ENCODE peak calls at places on chromosomes 16 and 17, in four cellular contexts. One of them, this sample, is unnamed. For H3K36me3, the result is how much of the 10 kb centered on the place peaks cover.

GRCh38 chr17:51907041-51907440 is 251.5 kb downstream of the CA10 start:
- DNase-seq in prostate gland: no peak
- DNase-seq in tibial artery: no peak
- DNase-seq in HAP-1: no peak
- DNase-seq in this sample: no peak

GRCh38 chr17:28279411-28279810 is 39.6 kb upstream of the TMEM97 start:
- DNase-seq in prostate gland: no peak
- DNase-seq in tibial artery: no peak
- DNase-seq in HAP-1: no peak
- DNase-seq in this sample: no peak

GRCh38 chr17:46085522-46085921 is 86.5 kb downstream of the STH start:
- DNase-seq in prostate gland: no peak
- DNase-seq in tibial artery: no peak
- DNase-seq in HAP-1: no peak
- DNase-seq in this sample: no peak

GRCh38 chr17:64081802-64082799 is 47.8 kb downstream of the ERN1 start:
- DNase-seq in prostate gland: peak
- DNase-seq in tibial artery: no peak
- DNase-seq in HAP-1: peak
- DNase-seq in this sample: no peak

GRCh38 chr17:76696763-76697701 is 13.7 kb downstream of the MXRA7 start:
- DNase-seq in prostate gland: no peak
- DNase-seq in tibial artery: no peak
- DNase-seq in HAP-1: no peak
- DNase-seq in this sample: peak

GRCh38 chr16:77376358-77376757 is 58.5 kb downstream of the ADAMTS18 start:
- DNase-seq in prostate gland: no peak
- DNase-seq in tibial artery: no peak
- DNase-seq in HAP-1: no peak
- DNase-seq in this sample: no peak

GRCh38 chr17:68601565-68602266 is 549 bp upstream of the FAM20A start:
- DNase-seq in prostate gland: no peak
- DNase-seq in tibial artery: no peak
- DNase-seq in HAP-1: peak
- DNase-seq in this sample: no peak

GRCh38 chr17:49210158-49211029 is at the start of the genes ABI3 and GNGT2:
- DNase-seq in prostate gland: no peak
- DNase-seq in tibial artery: no peak
- DNase-seq in HAP-1: no peak
- DNase-seq in this sample: peak

GRCh38 chr17:69762766-69763165 is 312.3 kb upstream of the KCNJ16 start:
- DNase-seq in prostate gland: no peak
- DNase-seq in tibial artery: no peak
- DNase-seq in HAP-1: no peak
- DNase-seq in this sample: no peak

GRCh38 chr16:1173778-1174451 is 21.0 kb downstream of the CACNA1H start:
- DNase-seq in prostate gland: no peak
- DNase-seq in tibial artery: no peak
- DNase-seq in HAP-1: no peak
- DNase-seq in this sample: no peak

GRCh38 chr16:9846362-9847099 is 335.7 kb downstream of the GRIN2A start:
- DNase-seq in prostate gland: no peak
- DNase-seq in tibial artery: no peak
- DNase-seq in HAP-1: no peak
- DNase-seq in this sample: no peak

GRCh38 chr17:30238003-30238344 is 2.5 kb upstream of the SLC6A4 start:
- DNase-seq in prostate gland: no peak
- DNase-seq in tibial artery: no peak
- DNase-seq in HAP-1: no peak
- DNase-seq in this sample: no peak

GRCh38 chr16:13906426-13907089 is 13.4 kb upstream of the ERCC4 start:
- DNase-seq in prostate gland: no peak
- DNase-seq in tibial artery: no peak
- DNase-seq in HAP-1: no peak
- DNase-seq in this sample: no peak

GRCh38 chr16:20910781-20911321 is 10.3 kb downstream of the LYRM1 start:
- DNase-seq in prostate gland: no peak
- DNase-seq in tibial artery: no peak
- DNase-seq in HAP-1: no peak
- DNase-seq in this sample: no peak

GRCh38 chr17:17812211-17813054 is 24.4 kb downstream of the SREBF1 start:
- DNase-seq in prostate gland: peak
- DNase-seq in tibial artery: peak
- DNase-seq in HAP-1: peak
- DNase-seq in this sample: peak

GRCh38 chr16:63789603-63790002 is 1332.3 kb downstream of the CDH11 start:
- DNase-seq in prostate gland: no peak
- DNase-seq in tibial artery: no peak
- DNase-seq in HAP-1: no peak
- DNase-seq in this sample: no peak

GRCh38 chr17:16023881-16024280 is 24.3 kb downstream of the TTC19 start:
- DNase-seq in prostate gland: no peak
- DNase-seq in tibial artery: no peak
- DNase-seq in HAP-1: no peak
- DNase-seq in this sample: no peak

GRCh38 chr16:74898667-74899066 is 86.3 kb downstream of the WDR59 start:
- DNase-seq in prostate gland: no peak
- DNase-seq in tibial artery: no peak
- DNase-seq in HAP-1: no peak
- DNase-seq in this sample: no peak

DNA sequence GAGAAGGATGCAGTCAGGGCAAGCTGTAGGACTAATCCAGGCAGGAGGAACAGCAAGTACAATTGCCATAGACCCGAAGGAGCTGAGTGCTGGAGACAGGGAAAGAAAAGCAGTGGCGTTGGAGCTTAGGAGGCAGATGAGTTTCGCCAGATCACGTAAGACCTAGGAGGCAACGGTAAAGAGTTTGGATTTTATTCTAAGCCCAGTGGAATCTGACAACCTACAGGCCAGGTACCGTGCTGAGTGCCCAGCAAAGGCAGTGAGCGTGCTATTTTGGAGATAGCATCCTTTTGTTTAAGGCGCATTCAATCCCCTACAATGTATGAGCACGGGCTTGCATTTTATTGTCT is 1.2 kb downstream of the USP43 start:
- DNase-seq in prostate gland: no peak
- DNase-seq in tibial artery: no peak
- DNase-seq in HAP-1: no peak
- DNase-seq in this sample: no peak
- H3K36me3 ChIP-seq in prostate gland: under half
- H3K36me3 ChIP-seq in tibial artery: under half
- H3K36me3 ChIP-seq in HAP-1: under half
- H3K36me3 ChIP-seq in this sample: under half

DNA sequence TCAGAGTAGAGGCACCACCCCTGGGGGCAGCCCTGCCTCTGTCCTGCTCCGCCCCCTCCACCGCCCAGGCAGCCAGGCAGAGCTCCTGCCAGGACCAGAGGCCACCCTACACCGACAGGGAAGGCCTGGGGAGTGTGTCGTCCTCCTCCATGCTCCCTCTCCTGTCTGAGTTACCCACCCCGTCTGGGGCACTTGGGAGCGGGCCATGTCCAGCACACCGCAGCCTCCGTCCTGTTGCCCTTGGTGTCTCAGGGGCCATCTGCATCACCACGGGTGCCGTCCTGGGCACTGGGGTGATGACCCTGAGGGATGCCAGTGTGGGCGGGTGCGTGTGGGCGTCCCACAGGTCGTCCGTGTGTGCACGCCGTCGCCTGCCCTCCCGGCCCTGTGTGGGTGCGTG is 65.3 kb upstream of the ZNF750 start:
- DNase-seq in prostate gland: no peak
- DNase-seq in tibial artery: no peak
- DNase-seq in HAP-1: no peak
- DNase-seq in this sample: no peak
- H3K36me3 ChIP-seq in prostate gland: under half
- H3K36me3 ChIP-seq in tibial artery: under half
- H3K36me3 ChIP-seq in HAP-1: half or more
- H3K36me3 ChIP-seq in this sample: under half

DNA sequence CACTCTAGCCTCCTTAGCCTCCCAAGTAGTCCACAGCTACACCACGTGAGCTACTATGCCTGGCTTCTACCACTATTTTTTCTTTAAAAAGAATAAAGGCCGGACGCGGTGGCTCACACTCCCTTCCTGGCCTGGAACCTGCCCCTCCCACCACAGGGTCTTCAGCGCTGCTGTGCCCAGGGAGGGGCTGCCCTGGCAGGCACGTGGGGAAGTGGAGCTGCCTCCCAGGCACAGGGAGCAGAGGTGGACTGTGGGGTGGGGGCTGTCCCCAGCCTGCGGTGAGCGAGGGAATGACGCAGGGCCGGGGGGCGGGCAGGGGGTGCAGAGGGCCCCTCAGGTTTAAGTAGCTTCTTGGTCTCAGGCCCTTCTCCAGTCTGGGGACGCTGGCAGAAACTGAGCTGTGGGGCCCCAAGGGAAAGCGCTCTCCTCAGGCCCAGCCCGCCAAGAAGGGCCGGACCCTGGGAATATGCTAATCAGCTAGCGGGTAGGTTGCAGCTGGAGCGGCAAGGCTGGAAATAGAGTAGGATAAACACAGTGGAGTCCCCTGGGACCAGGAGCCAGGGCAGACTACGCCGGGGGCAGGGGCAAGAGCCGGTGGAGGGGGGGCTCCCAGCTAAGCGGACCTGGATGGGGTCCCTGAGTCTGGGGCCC is 46.8 kb downstream of the TIMM22 start:
- DNase-seq in prostate gland: no peak
- DNase-seq in tibial artery: peak
- DNase-seq in HAP-1: peak
- DNase-seq in this sample: peak
- H3K36me3 ChIP-seq in prostate gland: under half
- H3K36me3 ChIP-seq in tibial artery: under half
- H3K36me3 ChIP-seq in HAP-1: under half
- H3K36me3 ChIP-seq in this sample: under half

GRCh38 chr17:82943339-82943738 is 103.5 kb upstream of the ZNF750 start:
- DNase-seq in prostate gland: no peak
- DNase-seq in tibial artery: peak
- DNase-seq in HAP-1: no peak
- DNase-seq in this sample: no peak

GRCh38 chr17:82946081-82946480 is 106.3 kb upstream of the ZNF750 start:
- DNase-seq in prostate gland: no peak
- DNase-seq in tibial artery: no peak
- DNase-seq in HAP-1: no peak
- DNase-seq in this sample: no peak

GRCh38 chr17:82944990-82945389 is 105.2 kb upstream of the ZNF750 start:
- DNase-seq in prostate gland: no peak
- DNase-seq in tibial artery: no peak
- DNase-seq in HAP-1: no peak
- DNase-seq in this sample: no peak

GRCh38 chr17:82942166-82943130 is 102.6 kb upstream of the ZNF750 start:
- DNase-seq in prostate gland: no peak
- DNase-seq in tibial artery: peak
- DNase-seq in HAP-1: no peak
- DNase-seq in this sample: peak

DNA sequence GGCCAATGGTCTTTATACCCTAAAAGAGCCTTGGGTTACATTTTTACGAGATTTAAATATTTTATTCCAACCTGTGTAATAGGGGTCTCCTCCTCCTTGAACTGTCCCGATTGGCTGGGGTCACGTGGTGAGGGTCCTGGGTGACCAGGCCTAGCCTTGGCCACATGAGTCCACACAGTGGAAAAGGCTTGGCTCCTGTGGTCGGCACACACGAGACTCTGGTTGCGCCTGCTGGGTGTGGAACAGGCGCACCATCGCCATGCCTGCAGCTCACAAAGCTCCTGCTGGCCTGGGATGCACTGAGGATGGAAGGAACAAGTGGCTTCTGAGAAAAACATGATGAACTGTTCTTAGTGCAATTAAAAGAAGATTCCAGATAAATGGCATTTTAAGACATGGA is 103.9 kb upstream of the ZNF750 start:
- DNase-seq in prostate gland: no peak
- DNase-seq in tibial artery: peak
- DNase-seq in HAP-1: no peak
- DNase-seq in this sample: peak
- H3K36me3 ChIP-seq in prostate gland: under half
- H3K36me3 ChIP-seq in tibial artery: half or more
- H3K36me3 ChIP-seq in HAP-1: half or more
- H3K36me3 ChIP-seq in this sample: under half

GRCh38 chr16:85667261-85667660 is 21.5 kb downstream of the GINS2 start:
- DNase-seq in prostate gland: no peak
- DNase-seq in tibial artery: no peak
- DNase-seq in HAP-1: no peak
- DNase-seq in this sample: no peak

GRCh38 chr16:85670840-85671239 is 17.9 kb downstream of the GINS2 start:
- DNase-seq in prostate gland: no peak
- DNase-seq in tibial artery: no peak
- DNase-seq in HAP-1: no peak
- DNase-seq in this sample: no peak

GRCh38 chr16:85665929-85666328 is 22.8 kb downstream of the GINS2 start:
- DNase-seq in prostate gland: no peak
- DNase-seq in tibial artery: no peak
- DNase-seq in HAP-1: no peak
- DNase-seq in this sample: no peak

GRCh38 chr16:85667841-85668413 is 20.8 kb downstream of the GINS2 start:
- DNase-seq in prostate gland: no peak
- DNase-seq in tibial artery: no peak
- DNase-seq in HAP-1: no peak
- DNase-seq in this sample: no peak

GRCh38 chr16:85668676-85669424 is 19.9 kb downstream of the GINS2 start:
- DNase-seq in prostate gland: no peak
- DNase-seq in tibial artery: no peak
- DNase-seq in HAP-1: no peak
- DNase-seq in this sample: peak
- H3K36me3 ChIP-seq in prostate gland: under half
- H3K36me3 ChIP-seq in tibial artery: half or more
- H3K36me3 ChIP-seq in HAP-1: half or more
- H3K36me3 ChIP-seq in this sample: under half

DNA sequence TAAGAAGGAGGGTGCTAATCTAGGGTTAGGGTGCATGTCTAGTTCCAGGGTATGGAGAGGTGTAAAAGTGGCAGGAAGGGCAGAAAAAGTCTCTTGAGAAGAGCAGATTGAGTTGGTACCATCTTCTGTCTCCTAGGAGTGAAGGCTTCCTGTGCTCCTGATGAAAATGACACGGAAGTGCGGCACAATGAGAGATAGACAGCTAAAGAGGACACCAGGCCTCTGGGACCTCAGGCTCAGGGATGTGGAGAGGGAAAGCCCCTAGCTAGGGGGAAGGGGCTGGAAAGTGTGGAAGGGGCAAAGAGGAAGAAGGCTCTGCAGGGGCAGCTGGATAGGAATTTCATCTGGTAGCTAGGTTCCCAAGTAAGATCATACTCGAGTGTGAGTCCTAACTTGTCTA is 498.3 kb upstream of the EEF2KMT start:
- DNase-seq in prostate gland: no peak
- DNase-seq in tibial artery: no peak
- DNase-seq in HAP-1: no peak
- DNase-seq in this sample: no peak
- H3K36me3 ChIP-seq in prostate gland: under half
- H3K36me3 ChIP-seq in tibial artery: under half
- H3K36me3 ChIP-seq in HAP-1: under half
- H3K36me3 ChIP-seq in this sample: under half